ENCODE peak calls at places on chromosomes 1 and 21, in four cellular contexts. F is WTC11, O is choroid plexus epithelial cell, I is lower lobe of right lung. N is an unnamed sample.

GRCh38 chr21:39972976-39973375 is 105.7 kb downstream of the PCP4 start:
- DNase-seq in F (no peak), O (no peak), I (no peak), N (no peak)

GRCh38 chr21:42706765-42707164 is 53.3 kb downstream of the PDE9A start:
- DNase-seq in F (no peak), O (no peak), I (no peak), N (no peak)

GRCh38 chr1:108617008-108617723 is 43.7 kb downstream of the HENMT1 start:
- DNase-seq in F (no peak), O (no peak), I (no peak), N (no peak)

GRCh38 chr1:116411784-116412479 is 38.9 kb downstream of the ATP1A1 start:
- DNase-seq in F (no peak), O (peak), I (no peak), N (no peak)

GRCh38 chr1:115332813-115333608 is 5.0 kb downstream of the NGF start:
- DNase-seq in F (no peak), O (peak), I (no peak), N (no peak)

GRCh38 chr1:54982739-54983138 is 2.3 kb downstream of the TMEM61 start:
- DNase-seq in F (no peak), O (no peak), I (no peak), N (peak)

GRCh38 chr1:172219966-172220365 is 200.5 kb upstream of the C1orf105 start:
- DNase-seq in F (no peak), O (no peak), I (no peak), N (no peak)

GRCh38 chr1:63746129-63746864 is 27.5 kb upstream of the ROR1 start:
- DNase-seq in F (peak), O (peak), I (no peak), N (no peak)

GRCh38 chr1:242425232-242425631 is 99.3 kb downstream of the PLD5 start:
- DNase-seq in F (no peak), O (no peak), I (no peak), N (no peak)

GRCh38 chr1:150976879-150977694 is 2.5 kb upstream of the CERS2 start:
- DNase-seq in F (peak), O (no peak), I (peak), N (peak)

GRCh38 chr1:221166559-221167318 is 287.5 kb downstream of the HLX start:
- DNase-seq in F (no peak), O (no peak), I (no peak), N (no peak)

GRCh38 chr1:22916469-22916817 is 56.2 kb downstream of the LACTBL1 start:
- DNase-seq in F (no peak), O (no peak), I (peak), N (no peak)

GRCh38 chr1:113786055-113786454 is 26.2 kb downstream of the RSBN1 start:
- DNase-seq in F (no peak), O (peak), I (no peak), N (no peak)

GRCh38 chr1:32965251-32965643 is 638 bp upstream of the RNF19B start:
- DNase-seq in F (no peak), O (no peak), I (no peak), N (no peak)

GRCh38 chr1:32966900-32967299 is 2.3 kb upstream of the RNF19B start:
- DNase-seq in F (no peak), O (no peak), I (no peak), N (no peak)

GRCh38 chr1:32963746-32964460 is 706 bp downstream of the RNF19B start:
- DNase-seq in F (peak), O (peak), I (peak), N (peak)

GRCh38 chr1:32962248-32962896 is 2.2 kb downstream of the RNF19B start:
- DNase-seq in F (no peak), O (peak), I (no peak), N (no peak)

DNA sequence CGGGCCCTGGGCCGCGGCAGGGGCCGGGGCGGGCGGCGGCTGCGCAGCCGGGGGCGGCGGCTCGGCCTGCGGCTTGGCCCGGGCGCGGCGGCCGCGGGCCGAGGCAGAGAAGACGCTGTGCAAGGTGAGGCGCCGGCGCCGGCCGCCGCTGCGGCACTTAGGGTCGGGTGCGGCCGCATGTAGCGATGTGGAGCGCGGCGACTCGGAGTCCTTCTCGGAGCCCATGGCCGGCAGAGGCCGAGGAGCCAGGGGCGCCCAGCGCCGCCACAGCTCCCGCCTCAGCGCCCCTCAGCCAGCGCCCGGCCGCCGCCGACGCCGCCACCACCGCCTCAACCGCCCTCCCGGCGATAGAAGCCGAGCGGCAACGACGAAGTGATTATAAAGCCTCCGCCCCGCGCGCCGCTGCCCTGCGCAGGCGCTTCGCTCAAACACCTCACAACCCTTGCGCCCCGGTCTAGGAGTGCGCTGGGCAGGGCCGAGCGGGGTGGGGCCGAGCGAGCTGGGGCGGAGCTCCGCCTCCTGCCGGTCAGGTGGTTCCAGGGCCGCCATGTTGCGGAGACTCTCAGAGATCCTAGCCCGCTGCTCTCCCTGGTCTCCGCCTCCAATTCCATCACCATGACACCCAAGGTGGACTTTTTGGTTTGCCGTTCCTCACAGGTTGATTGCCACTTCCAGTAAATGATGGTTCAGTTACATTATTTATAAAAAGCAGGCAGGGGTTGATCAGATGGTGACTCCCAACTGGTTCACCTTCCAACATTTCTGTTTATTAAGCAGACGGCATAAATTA is at the start of gene RNF19B:
- DNase-seq in F (peak), O (peak), I (peak), N (peak)
- TF ChIP-seq CTCF in F (no peak), O (no peak), I (peak), N (no peak)

GRCh38 chr1:33418811-33419210 is 12.1 kb downstream of the PHC2 start:
- DNase-seq in F (no peak), O (no peak), I (no peak), N (no peak)
- TF ChIP-seq CTCF in F (no peak), O (no peak), I (no peak), N (no peak)

DNA sequence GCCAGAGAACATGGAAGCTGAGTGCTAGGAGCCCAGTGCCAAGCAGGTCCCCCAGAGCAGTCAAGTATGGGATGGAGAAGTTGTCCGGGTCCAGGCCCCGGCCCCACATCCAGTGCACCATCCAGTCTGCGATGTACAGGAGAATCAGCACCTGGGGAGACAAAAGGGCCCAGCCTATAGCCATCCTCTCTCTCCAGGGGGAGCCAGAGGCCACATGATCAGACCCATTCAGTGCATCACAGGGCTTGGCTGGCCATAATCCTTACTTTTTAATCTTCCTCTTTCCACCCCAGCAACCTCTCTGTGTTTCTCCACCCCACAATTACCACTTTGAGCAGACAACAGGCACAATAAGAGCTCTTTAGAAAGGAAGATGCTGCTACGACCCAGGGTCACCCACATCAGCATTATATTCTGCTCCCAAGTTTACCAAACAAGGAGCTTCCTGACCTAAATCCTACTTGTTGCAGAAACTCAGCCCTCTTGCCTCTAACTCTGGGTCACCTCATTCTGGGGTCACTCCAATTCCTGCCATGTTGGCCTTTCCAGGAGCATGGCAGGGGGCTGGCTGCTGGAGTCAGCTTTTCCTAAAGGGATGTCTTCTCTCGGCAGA is 16.4 kb upstream of the RAB29 start:
- DNase-seq in F (peak), O (peak), I (peak), N (peak)
- TF ChIP-seq CTCF in F (peak), O (peak), I (peak), N (peak)

DNA sequence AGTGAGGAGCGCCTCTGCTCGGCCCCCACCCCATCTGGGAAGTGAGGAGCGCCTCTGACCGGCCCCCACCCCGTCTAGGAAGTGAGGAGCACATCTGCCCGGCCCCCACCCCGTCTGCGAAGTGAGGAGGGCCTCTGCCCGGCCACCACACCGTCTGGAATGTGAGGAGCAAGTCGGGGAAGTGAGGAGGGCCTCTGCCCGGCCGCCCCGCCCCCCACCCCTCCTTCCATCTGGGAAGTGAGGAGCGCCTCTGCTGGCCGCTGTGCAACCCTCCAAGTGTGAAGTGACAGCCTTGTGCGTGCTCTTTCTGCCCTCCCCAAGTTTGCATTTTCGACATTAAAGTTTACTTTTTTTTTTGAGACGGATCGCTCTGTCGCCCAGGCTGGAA is 5.1 kb upstream of the ZZZ3 start:
- DNase-seq in F (peak), O (peak), I (peak), N (peak)
- TF ChIP-seq CTCF in F (peak), O (peak), I (peak), N (peak)

DNA sequence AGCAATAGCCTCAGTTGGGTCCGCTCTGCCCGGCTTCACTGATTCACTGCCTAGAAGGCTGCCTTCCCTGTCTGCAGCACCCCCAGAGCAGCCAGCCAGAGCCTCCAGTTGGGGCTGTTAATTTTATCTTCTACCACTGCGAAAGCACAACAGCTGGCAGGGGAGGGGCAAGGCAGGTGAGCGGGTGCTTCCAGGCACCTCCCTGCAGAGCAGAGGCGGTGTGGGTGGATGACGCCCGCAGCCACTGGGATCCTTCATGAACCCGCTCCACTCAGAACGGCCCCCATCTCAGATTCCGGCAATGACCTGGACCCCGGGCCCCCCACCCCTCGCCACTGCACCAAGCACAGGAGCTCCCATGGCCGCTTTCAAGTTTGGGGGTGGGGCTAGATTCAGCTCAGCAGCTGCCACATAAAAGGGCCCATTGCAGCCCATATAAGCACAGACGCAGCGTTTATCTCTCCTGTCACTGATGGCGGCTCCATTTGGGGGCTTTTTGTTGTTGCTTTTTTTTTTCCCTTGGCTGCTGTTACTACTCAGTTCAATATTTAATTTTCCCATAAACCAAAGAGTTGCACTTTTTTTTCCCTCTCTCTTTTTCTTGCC is 128.0 kb upstream of the KLHDC7A start:
- DNase-seq in F (no peak), O (no peak), I (no peak), N (no peak)
- TF ChIP-seq CTCF in F (no peak), O (no peak), I (no peak), N (no peak)

DNA sequence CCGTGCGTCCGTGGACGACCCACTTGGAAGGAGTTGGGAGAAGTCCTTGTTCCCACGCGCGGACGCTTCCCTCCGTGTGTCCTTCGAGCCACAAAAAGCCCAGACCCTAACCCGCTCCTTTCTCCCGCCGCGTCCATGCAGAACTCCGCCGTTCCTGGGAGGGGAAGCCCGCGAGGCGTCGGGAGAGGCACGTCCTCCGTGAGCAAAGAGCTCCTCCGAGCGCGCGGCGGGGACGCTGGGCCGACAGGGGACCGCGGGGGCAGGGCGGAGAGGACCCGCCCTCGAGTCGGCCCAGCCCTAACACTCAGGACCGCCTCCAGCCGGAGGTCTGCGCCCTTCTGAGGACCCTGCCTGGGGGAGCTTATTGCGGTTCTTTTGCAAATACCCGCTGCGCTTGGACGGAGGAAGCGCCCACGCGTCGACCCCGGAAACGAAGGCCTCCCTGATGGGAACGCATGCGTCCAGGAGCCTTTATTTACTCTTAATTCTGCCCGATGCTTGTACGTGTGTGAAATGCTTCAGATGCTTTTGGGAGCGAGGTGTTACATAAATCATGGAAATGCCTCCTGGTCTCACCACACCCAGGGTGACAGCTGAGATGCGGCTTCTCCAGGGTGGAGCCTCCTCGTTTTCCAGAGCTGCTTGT is 32.4 kb downstream of the PRMT2 start:
- DNase-seq in F (peak), O (peak), I (no peak), N (peak)
- TF ChIP-seq CTCF in F (no peak), O (no peak), I (no peak), N (no peak)

DNA sequence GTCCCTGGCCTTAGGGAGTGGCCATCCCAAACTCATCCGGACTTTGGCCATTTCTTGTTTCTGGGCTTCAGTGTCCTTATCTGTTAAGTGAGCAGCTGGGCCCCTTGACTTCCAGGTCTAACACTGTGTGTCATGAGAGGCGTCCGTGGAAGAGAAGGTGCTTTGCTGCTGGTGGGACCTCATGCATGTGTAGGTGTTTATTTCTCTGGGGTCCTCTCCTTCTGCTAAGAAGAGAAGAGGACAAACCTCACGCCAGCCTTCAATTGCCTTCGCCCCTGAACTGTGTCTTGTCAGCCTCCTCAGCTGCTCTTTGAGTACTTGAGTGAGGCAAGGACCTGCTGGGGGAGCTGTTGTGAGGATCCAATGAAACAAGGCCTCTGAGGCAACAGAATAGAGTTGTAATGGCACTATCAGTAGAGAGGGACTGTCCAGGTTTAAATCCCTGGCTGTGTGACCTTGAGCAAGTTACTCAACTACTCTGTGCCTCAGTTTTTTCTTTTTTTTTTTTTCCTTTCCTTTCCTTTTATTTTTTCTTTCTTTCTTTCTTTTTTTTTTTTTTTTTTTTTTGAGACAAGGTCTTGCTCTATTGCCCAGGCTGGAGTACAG is 72.4 kb downstream of the RUNX3 start:
- DNase-seq in F (no peak), O (no peak), I (no peak), N (no peak)
- TF ChIP-seq CTCF in F (no peak), O (peak), I (no peak), N (no peak)

GRCh38 chr1:87986154-87986914 is 657.7 kb downstream of the LMO4 start:
- DNase-seq in F (no peak), O (no peak), I (no peak), N (no peak)

GRCh38 chr1:87985071-87985470 is 656.4 kb downstream of the LMO4 start:
- DNase-seq in F (no peak), O (no peak), I (no peak), N (no peak)

GRCh38 chr1:87983841-87984240 is 655.2 kb downstream of the LMO4 start:
- DNase-seq in F (no peak), O (no peak), I (no peak), N (no peak)

DNA sequence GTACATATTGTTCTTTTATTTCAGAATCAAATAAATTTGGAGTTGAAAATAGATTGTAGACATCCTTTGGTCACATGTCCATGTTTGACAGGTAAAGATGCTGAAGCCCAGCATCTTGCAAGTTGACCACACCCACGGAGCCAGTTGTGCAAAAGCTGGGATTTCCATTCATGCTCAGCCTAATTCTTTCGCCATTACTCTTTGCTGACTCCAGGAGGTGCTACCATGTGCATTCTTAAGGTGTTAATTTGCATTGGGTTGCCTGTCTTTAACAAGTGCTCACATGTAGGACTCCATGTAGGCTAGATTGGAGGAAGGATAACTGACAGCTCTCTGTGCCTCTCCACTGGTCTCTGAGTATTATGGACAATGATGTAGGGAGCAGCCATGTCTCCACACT is 660.7 kb downstream of the LMO4 start:
- DNase-seq in F (no peak), O (no peak), I (no peak), N (no peak)
- TF ChIP-seq CTCF in F (no peak), O (no peak), I (no peak), N (no peak)

N was measured in Calu3.